ENCODE peak calls at places on chromosome 20, in six cellular contexts. One of them, this sample, is unnamed.
A peak's percentile ranks its signal among the peaks of the same experiment; 100 is the strongest.

GRCh38 chr20:50341880-50342637 is 151.4 kb downstream of the CEBPB start:
- DNase-seq in ovary: no peak
- DNase-seq in hepatocyte: no peak
- DNase-seq in CD4-positive, alpha-beta T cell: no peak
- DNase-seq in GM13976: no peak
- DNase-seq in neural crest cell: no peak
- DNase-seq in this sample: no peak

GRCh38 chr20:62875419-62876355 is 14.1 kb upstream of the TCFL5 start:
- DNase-seq in ovary: peak; percentile 69
- DNase-seq in hepatocyte: peak; percentile 90
- DNase-seq in CD4-positive, alpha-beta T cell: no peak
- DNase-seq in GM13976: no peak
- DNase-seq in neural crest cell: peak; percentile 79
- DNase-seq in this sample: no peak

GRCh38 chr20:48129319-48129973 is 344.2 kb upstream of the SULF2 start:
- DNase-seq in ovary: no peak
- DNase-seq in hepatocyte: no peak
- DNase-seq in CD4-positive, alpha-beta T cell: no peak
- DNase-seq in GM13976: no peak
- DNase-seq in neural crest cell: no peak
- DNase-seq in this sample: no peak

GRCh38 chr20:59082981-59083380 is 40.4 kb upstream of the PRELID3B start:
- DNase-seq in ovary: no peak
- DNase-seq in hepatocyte: no peak
- DNase-seq in CD4-positive, alpha-beta T cell: no peak
- DNase-seq in GM13976: no peak
- DNase-seq in neural crest cell: no peak
- DNase-seq in this sample: no peak

GRCh38 chr20:62051166-62051900 is 14.3 kb downstream of the TAF4 start:
- DNase-seq in ovary: no peak
- DNase-seq in hepatocyte: no peak
- DNase-seq in CD4-positive, alpha-beta T cell: no peak
- DNase-seq in GM13976: no peak
- DNase-seq in neural crest cell: no peak
- DNase-seq in this sample: no peak

GRCh38 chr20:49916146-49917002 is 1.0 kb upstream of the SPATA2 start:
- DNase-seq in ovary: no peak
- DNase-seq in hepatocyte: peak; percentile 85
- DNase-seq in CD4-positive, alpha-beta T cell: no peak
- DNase-seq in GM13976: peak; percentile 69
- DNase-seq in neural crest cell: no peak
- DNase-seq in this sample: no peak

GRCh38 chr20:460707-461106 is 1.6 kb downstream of the TBC1D20 start:
- DNase-seq in ovary: no peak
- DNase-seq in hepatocyte: no peak
- DNase-seq in CD4-positive, alpha-beta T cell: no peak
- DNase-seq in GM13976: no peak
- DNase-seq in neural crest cell: no peak
- DNase-seq in this sample: no peak

GRCh38 chr20:58046311-58046710 is 182.1 kb downstream of the ANKRD60 start:
- DNase-seq in ovary: no peak
- DNase-seq in hepatocyte: no peak
- DNase-seq in CD4-positive, alpha-beta T cell: no peak
- DNase-seq in GM13976: no peak
- DNase-seq in neural crest cell: no peak
- DNase-seq in this sample: no peak

GRCh38 chr20:43545837-43546578 is 12.8 kb upstream of the SGK2 start:
- DNase-seq in ovary: no peak
- DNase-seq in hepatocyte: no peak
- DNase-seq in CD4-positive, alpha-beta T cell: no peak
- DNase-seq in GM13976: no peak
- DNase-seq in neural crest cell: no peak
- DNase-seq in this sample: no peak

GRCh38 chr20:13333793-13334192 is 112.7 kb downstream of the ISM1 start:
- DNase-seq in ovary: no peak
- DNase-seq in hepatocyte: no peak
- DNase-seq in CD4-positive, alpha-beta T cell: no peak
- DNase-seq in GM13976: no peak
- DNase-seq in neural crest cell: no peak
- DNase-seq in this sample: no peak

GRCh38 chr20:46430921-46431712 is 24.7 kb upstream of the ELMO2 start:
- DNase-seq in ovary: no peak
- DNase-seq in hepatocyte: no peak
- DNase-seq in CD4-positive, alpha-beta T cell: no peak
- DNase-seq in GM13976: no peak
- DNase-seq in neural crest cell: no peak
- DNase-seq in this sample: no peak

GRCh38 chr20:48722002-48722731 is 105.6 kb downstream of the PREX1 start:
- DNase-seq in ovary: no peak
- DNase-seq in hepatocyte: no peak
- DNase-seq in CD4-positive, alpha-beta T cell: no peak
- DNase-seq in GM13976: no peak
- DNase-seq in neural crest cell: no peak
- DNase-seq in this sample: no peak

GRCh38 chr20:6731951-6732580 is 35.4 kb upstream of the BMP2 start:
- DNase-seq in ovary: peak; percentile 51
- DNase-seq in hepatocyte: no peak
- DNase-seq in CD4-positive, alpha-beta T cell: no peak
- DNase-seq in GM13976: no peak
- DNase-seq in neural crest cell: no peak
- DNase-seq in this sample: no peak

GRCh38 chr20:53371216-53371615 is 222.4 kb downstream of the ZNF217 start:
- DNase-seq in ovary: no peak
- DNase-seq in hepatocyte: no peak
- DNase-seq in CD4-positive, alpha-beta T cell: no peak
- DNase-seq in GM13976: no peak
- DNase-seq in neural crest cell: no peak
- DNase-seq in this sample: no peak

GRCh38 chr20:63090682-63091571 is 84.2 kb upstream of the BHLHE23 start:
- DNase-seq in ovary: no peak
- DNase-seq in hepatocyte: no peak
- DNase-seq in CD4-positive, alpha-beta T cell: no peak
- DNase-seq in GM13976: no peak
- DNase-seq in neural crest cell: no peak
- DNase-seq in this sample: no peak

GRCh38 chr20:829531-829930 is 4.0 kb upstream of the FAM110A start:
- DNase-seq in ovary: no peak
- DNase-seq in hepatocyte: no peak
- DNase-seq in CD4-positive, alpha-beta T cell: no peak
- DNase-seq in GM13976: no peak
- DNase-seq in neural crest cell: no peak
- DNase-seq in this sample: no peak

GRCh38 chr20:44089987-44090674 is 96.9 kb downstream of the JPH2 start:
- DNase-seq in ovary: no peak
- DNase-seq in hepatocyte: peak; percentile 44
- DNase-seq in CD4-positive, alpha-beta T cell: no peak
- DNase-seq in GM13976: no peak
- DNase-seq in neural crest cell: peak; percentile 28
- DNase-seq in this sample: no peak

GRCh38 chr20:56933331-56933698 is 304.2 kb downstream of the TFAP2C start:
- DNase-seq in ovary: no peak
- DNase-seq in hepatocyte: no peak
- DNase-seq in CD4-positive, alpha-beta T cell: no peak
- DNase-seq in GM13976: no peak
- DNase-seq in neural crest cell: no peak
- DNase-seq in this sample: no peak

GRCh38 chr20:3686867-3687321 is 5.1 kb upstream of the ADAM33 start:
- DNase-seq in ovary: peak; percentile 90
- DNase-seq in hepatocyte: peak; percentile 58
- DNase-seq in CD4-positive, alpha-beta T cell: no peak
- DNase-seq in GM13976: no peak
- DNase-seq in neural crest cell: no peak
- DNase-seq in this sample: no peak

GRCh38 chr20:59650418-59650817 is 46.1 kb downstream of the PHACTR3 start:
- DNase-seq in ovary: no peak
- DNase-seq in hepatocyte: no peak
- DNase-seq in CD4-positive, alpha-beta T cell: no peak
- DNase-seq in GM13976: no peak
- DNase-seq in neural crest cell: no peak
- DNase-seq in this sample: no peak

GRCh38 chr20:56515657-56516381 is 8.7 kb upstream of the FAM209A start:
- DNase-seq in ovary: no peak
- DNase-seq in hepatocyte: no peak
- DNase-seq in CD4-positive, alpha-beta T cell: no peak
- DNase-seq in GM13976: no peak
- DNase-seq in neural crest cell: no peak
- DNase-seq in this sample: no peak

GRCh38 chr20:57612436-57612835 is 7.8 kb downstream of the ZBP1 start:
- DNase-seq in ovary: no peak
- DNase-seq in hepatocyte: peak; percentile 1
- DNase-seq in CD4-positive, alpha-beta T cell: no peak
- DNase-seq in GM13976: no peak
- DNase-seq in neural crest cell: no peak
- DNase-seq in this sample: no peak

GRCh38 chr20:63115651-63116411 is 100.1 kb downstream of the YTHDF1 start:
- DNase-seq in ovary: no peak
- DNase-seq in hepatocyte: no peak
- DNase-seq in CD4-positive, alpha-beta T cell: no peak
- DNase-seq in GM13976: no peak
- DNase-seq in neural crest cell: no peak
- DNase-seq in this sample: no peak

GRCh38 chr20:44745122-44745521 is 543 bp upstream of the KCNK15 start:
- DNase-seq in ovary: no peak
- DNase-seq in hepatocyte: no peak
- DNase-seq in CD4-positive, alpha-beta T cell: no peak
- DNase-seq in GM13976: no peak
- DNase-seq in neural crest cell: no peak
- DNase-seq in this sample: no peak

GRCh38 chr20:33531047-33531877 is 41.4 kb downstream of the CBFA2T2 start:
- DNase-seq in ovary: no peak
- DNase-seq in hepatocyte: peak; percentile 26
- DNase-seq in CD4-positive, alpha-beta T cell: no peak
- DNase-seq in GM13976: no peak
- DNase-seq in neural crest cell: no peak
- DNase-seq in this sample: no peak

GRCh38 chr20:668638-669037 is 7.0 kb downstream of the SCRT2 start:
- DNase-seq in ovary: no peak
- DNase-seq in hepatocyte: no peak
- DNase-seq in CD4-positive, alpha-beta T cell: no peak
- DNase-seq in GM13976: no peak
- DNase-seq in neural crest cell: no peak
- DNase-seq in this sample: no peak

GRCh38 chr20:528923-529594 is 14.5 kb downstream of the CSNK2A1 start:
- DNase-seq in ovary: no peak
- DNase-seq in hepatocyte: no peak
- DNase-seq in CD4-positive, alpha-beta T cell: no peak
- DNase-seq in GM13976: no peak
- DNase-seq in neural crest cell: no peak
- DNase-seq in this sample: no peak

GRCh38 chr20:8855315-8855714 is 213.6 kb upstream of the PLCB4 start:
- DNase-seq in ovary: peak; percentile 54
- DNase-seq in hepatocyte: no peak
- DNase-seq in CD4-positive, alpha-beta T cell: no peak
- DNase-seq in GM13976: no peak
- DNase-seq in neural crest cell: no peak
- DNase-seq in this sample: no peak

GRCh38 chr20:63309261-63310071 is 16.5 kb downstream of the COL20A1 start:
- DNase-seq in ovary: peak; percentile 44
- DNase-seq in hepatocyte: peak; percentile 74
- DNase-seq in CD4-positive, alpha-beta T cell: no peak
- DNase-seq in GM13976: peak; percentile 81
- DNase-seq in neural crest cell: peak; percentile 64
- DNase-seq in this sample: no peak

GRCh38 chr20:23399568-23400241 is 21.6 kb downstream of the NAPB start:
- DNase-seq in ovary: no peak
- DNase-seq in hepatocyte: no peak
- DNase-seq in CD4-positive, alpha-beta T cell: no peak
- DNase-seq in GM13976: no peak
- DNase-seq in neural crest cell: no peak
- DNase-seq in this sample: no peak
- TF ChIP-seq CTCF in ovary: no peak
- TF ChIP-seq CTCF in hepatocyte: no peak
- TF ChIP-seq CTCF in CD4-positive, alpha-beta T cell: no peak
- TF ChIP-seq CTCF in GM13976: no peak
- TF ChIP-seq CTCF in neural crest cell: peak; percentile 21
- TF ChIP-seq CTCF in this sample: no peak

DNA sequence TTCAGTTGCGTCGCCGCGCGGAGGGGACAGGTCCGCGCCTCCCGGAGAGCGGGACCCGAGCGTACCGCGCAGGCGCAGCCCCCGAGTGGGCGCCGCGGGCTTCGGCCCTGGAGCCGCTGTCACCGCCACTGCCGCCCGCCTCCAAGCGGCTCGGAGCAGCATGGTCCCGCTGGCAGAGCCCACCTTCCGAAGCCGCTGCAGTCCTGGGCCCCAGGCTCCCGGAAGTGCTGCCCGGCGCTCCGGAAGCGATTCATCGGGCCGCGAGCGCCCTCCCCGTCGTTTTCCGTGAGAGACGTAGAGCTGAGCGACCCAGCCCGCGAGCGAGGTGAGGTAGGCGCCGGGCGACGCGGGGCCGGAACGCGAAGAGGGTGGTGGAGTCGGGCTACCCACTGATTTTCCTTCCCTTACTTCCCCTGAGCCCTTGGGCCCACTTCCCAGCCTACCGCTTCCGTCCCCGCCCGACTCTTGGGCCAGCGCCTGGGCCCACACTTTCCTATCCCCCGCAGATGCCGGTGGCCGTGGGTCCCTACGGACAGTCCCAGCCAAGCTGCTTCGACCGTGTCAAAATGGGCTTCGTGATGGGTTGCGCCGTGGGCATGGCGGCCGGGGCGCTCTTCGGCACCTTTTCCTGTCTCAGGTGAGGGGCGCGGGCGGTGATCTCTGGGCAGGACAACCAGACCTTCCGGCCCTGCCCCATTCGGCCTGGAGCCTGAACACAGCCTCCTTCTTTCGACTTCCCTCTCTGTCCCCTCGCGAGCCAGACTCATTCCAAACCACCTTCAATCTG is at the start of the genes NFS1 and ROMO1:
- DNase-seq in ovary: peak; percentile 79
- DNase-seq in hepatocyte: peak; percentile 95
- DNase-seq in CD4-positive, alpha-beta T cell: peak; percentile 79
- DNase-seq in GM13976: peak; percentile 95
- DNase-seq in neural crest cell: peak; percentile 88
- DNase-seq in this sample: peak; percentile 85
- TF ChIP-seq CTCF in ovary: no peak
- TF ChIP-seq CTCF in hepatocyte: peak; percentile 19
- TF ChIP-seq CTCF in CD4-positive, alpha-beta T cell: peak; percentile 11
- TF ChIP-seq CTCF in GM13976: peak; percentile 13
- TF ChIP-seq CTCF in neural crest cell: peak; percentile 41
- TF ChIP-seq CTCF in this sample: no peak

DNA sequence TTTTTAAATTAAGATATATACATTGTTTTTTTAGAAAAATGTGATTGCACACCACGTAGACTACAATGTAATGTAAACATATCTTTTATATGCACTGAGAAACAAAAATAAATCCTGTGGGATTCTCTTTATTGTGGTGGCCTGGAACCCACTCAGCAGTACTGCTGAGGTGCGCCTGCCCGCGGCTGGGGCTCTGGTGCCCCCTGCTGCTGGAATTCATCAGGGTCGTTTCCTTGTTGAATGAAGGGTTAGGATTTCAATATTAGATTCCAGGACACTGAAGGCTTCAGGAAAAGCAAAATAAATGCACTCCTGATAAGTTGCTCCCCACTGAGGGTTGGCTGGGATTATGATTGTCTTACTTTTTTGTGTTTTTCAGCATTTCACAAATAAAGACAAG is 175.8 kb upstream of the GGTLC1 start:
- DNase-seq in ovary: no peak
- DNase-seq in hepatocyte: no peak
- DNase-seq in CD4-positive, alpha-beta T cell: peak; percentile 23
- DNase-seq in GM13976: no peak
- DNase-seq in neural crest cell: peak; percentile 34
- DNase-seq in this sample: no peak
- TF ChIP-seq CTCF in ovary: no peak
- TF ChIP-seq CTCF in hepatocyte: peak; percentile 31
- TF ChIP-seq CTCF in CD4-positive, alpha-beta T cell: peak; percentile 55
- TF ChIP-seq CTCF in GM13976: peak; percentile 18
- TF ChIP-seq CTCF in neural crest cell: peak; percentile 60
- TF ChIP-seq CTCF in this sample: no peak

GRCh38 chr20:15699431-15700146 is 873.7 kb downstream of the KIF16B start:
- DNase-seq in ovary: peak; percentile 14
- DNase-seq in hepatocyte: no peak
- DNase-seq in CD4-positive, alpha-beta T cell: no peak
- DNase-seq in GM13976: no peak
- DNase-seq in neural crest cell: no peak
- DNase-seq in this sample: no peak
- TF ChIP-seq CTCF in ovary: no peak
- TF ChIP-seq CTCF in hepatocyte: no peak
- TF ChIP-seq CTCF in CD4-positive, alpha-beta T cell: no peak
- TF ChIP-seq CTCF in GM13976: no peak
- TF ChIP-seq CTCF in neural crest cell: peak; percentile 23
- TF ChIP-seq CTCF in this sample: no peak

This sample was measured in activated B cell treated with CpG ODN at 0.5 μM for 24 hours.